ENCODE peak calls at places on chromosomes 12 and 14, in ten cellular contexts. K, D, L, S, Z, J, U, T, V and E are unnamed samples. For H3K27me3, the result is how much of the 10 kb centered on the place peaks cover.

GRCh38 chr14:64195194-64195593 is 99.0 kb downstream of the ESR2 start:
- DNase-seq in K (no peak), D (no peak), L (no peak), S (no peak), Z (no peak), J (no peak), U (no peak), T (no peak), V (no peak), E (no peak)

GRCh38 chr14:79598339-79598738 is 613.0 kb downstream of the DIO2 start:
- DNase-seq in K (no peak), D (no peak), L (no peak), S (no peak), Z (no peak), J (peak), U (no peak), T (no peak), V (no peak), E (no peak)

GRCh38 chr14:94046696-94047250 is 20.6 kb downstream of the OTUB2 start:
- DNase-seq in K (no peak), D (peak), L (no peak), S (no peak), Z (no peak), J (no peak), U (no peak), T (peak), V (no peak), E (peak)

GRCh38 chr12:89674326-89674942 is 34.2 kb downstream of the ATP2B1 start:
- DNase-seq in K (no peak), D (no peak), L (no peak), S (no peak), Z (no peak), J (no peak), U (no peak), T (no peak), V (no peak), E (no peak)

GRCh38 chr12:118606690-118607089 is 230.3 kb downstream of the SUDS3 start:
- DNase-seq in K (no peak), D (no peak), L (no peak), S (no peak), Z (no peak), J (no peak), U (no peak), T (no peak), V (no peak), E (no peak)

GRCh38 chr14:76112889-76113611 is 38.7 kb upstream of the GPATCH2L start:
- DNase-seq in K (no peak), D (peak), L (no peak), S (no peak), Z (no peak), J (no peak), U (no peak), T (no peak), V (no peak), E (no peak)

GRCh38 chr12:124745891-124746570 is 117.6 kb downstream of the SCARB1 start:
- DNase-seq in K (peak), D (peak), L (peak), S (peak), Z (no peak), J (peak), U (peak), T (peak), V (peak), E (peak)

GRCh38 chr12:49365542-49365941 is 1.7 kb upstream of the SPATS2 start:
- DNase-seq in K (no peak), D (peak), L (no peak), S (no peak), Z (no peak), J (peak), U (no peak), T (no peak), V (no peak), E (no peak)

GRCh38 chr14:24323341-24323740 is 11.5 kb downstream of the ADCY4 start:
- DNase-seq in K (no peak), D (no peak), L (no peak), S (no peak), Z (no peak), J (no peak), U (no peak), T (no peak), V (no peak), E (no peak)

GRCh38 chr12:59934486-59934885 is 338.7 kb downstream of the SLC16A7 start:
- DNase-seq in K (no peak), D (no peak), L (no peak), S (no peak), Z (no peak), J (no peak), U (no peak), T (no peak), V (no peak), E (no peak)
- H3K27me3 ChIP-seq in K (under half), D (under half), L (under half), S (under half), Z (under half), J (under half), U (under half), T (under half), V (under half), E (under half)

DNA sequence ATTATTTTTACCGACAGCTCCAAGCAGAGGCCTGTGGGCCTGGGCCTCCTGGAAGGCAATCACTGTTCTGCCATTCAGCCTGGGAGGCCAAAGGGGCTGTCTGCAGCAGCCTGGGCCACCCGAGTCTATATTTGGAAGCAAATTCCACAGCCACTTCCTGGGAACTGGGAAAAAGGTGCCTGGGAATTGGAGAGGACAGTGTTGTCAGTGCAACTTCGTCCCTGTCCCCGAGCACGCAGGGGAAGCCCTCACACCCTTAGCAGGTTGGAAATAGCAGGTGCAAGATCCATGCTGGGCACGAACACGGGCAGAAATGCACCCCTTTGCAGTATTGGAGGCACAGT is 9.6 kb upstream of the TBX5 start:
- DNase-seq in K (no peak), D (no peak), L (no peak), S (peak), Z (no peak), J (no peak), U (no peak), T (no peak), V (no peak), E (no peak)
- H3K27me3 ChIP-seq in K (under half), D (half or more), L (under half), S (under half), Z (under half), J (half or more), U (under half), T (under half), V (half or more), E (half or more)

GRCh38 chr12:53971129-53971528 is 1.8 kb upstream of the HOXC11 start:
- DNase-seq in K (no peak), D (no peak), L (no peak), S (no peak), Z (no peak), J (no peak), U (no peak), T (no peak), V (no peak), E (no peak)
- H3K27me3 ChIP-seq in K (under half), D (half or more), L (under half), S (under half), Z (half or more), J (half or more), U (under half), T (under half), V (half or more), E (half or more)

DNA sequence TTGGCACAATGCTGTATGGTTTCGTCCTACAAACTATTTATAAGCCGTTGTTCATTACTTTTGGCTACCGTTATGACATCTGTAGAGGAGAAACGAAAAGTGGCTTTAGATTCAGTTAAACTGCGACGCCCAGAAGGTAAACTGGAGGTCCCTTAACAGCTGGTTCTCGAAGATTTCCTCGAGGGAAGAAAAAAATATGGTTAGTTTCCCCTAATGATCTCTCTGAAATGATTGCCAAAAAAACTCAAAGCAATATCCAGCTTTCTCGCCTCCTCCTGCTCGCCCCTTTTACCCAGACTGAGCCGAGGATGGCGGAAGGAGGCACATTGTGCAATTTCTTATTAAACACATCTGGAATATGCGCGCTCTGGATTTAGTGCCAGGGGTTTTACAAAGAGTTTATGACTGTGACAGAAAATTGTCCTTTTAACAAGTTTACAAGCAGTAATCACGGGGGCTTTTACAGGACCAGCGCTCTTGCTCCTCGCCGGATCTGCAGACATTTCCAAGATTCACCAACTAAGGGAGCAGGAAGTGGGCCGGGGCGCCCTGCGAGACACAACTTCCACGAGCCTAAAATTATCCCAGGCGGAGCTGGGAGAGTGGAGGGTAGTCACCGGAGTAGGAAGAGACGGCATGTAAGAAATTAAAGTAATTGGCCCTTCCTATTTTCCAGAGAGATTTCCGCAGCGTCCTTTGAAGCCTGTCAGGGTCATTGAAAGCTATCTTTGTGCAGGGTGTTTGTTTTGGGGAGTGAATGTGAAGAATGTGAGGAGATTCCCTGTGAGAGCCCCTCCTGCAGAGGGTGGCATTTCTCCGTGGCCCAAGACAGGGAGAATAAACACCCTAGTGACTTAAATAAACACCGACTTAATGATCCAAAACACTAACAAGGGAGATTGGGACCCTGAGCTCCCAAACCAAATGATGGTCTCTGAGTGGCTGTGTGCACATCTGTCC is 5.6 kb downstream of the SIX1 start:
- DNase-seq in K (no peak), D (peak), L (no peak), S (no peak), Z (no peak), J (no peak), U (no peak), T (peak), V (no peak), E (no peak)
- H3K27me3 ChIP-seq in K (under half), D (half or more), L (under half), S (under half), Z (half or more), J (half or more), U (under half), T (under half), V (half or more), E (half or more)

GRCh38 chr12:114399664-114400211 is 6.2 kb downstream of the TBX5 start:
- DNase-seq in K (no peak), D (peak), L (peak), S (no peak), Z (no peak), J (no peak), U (no peak), T (no peak), V (no peak), E (no peak)

GRCh38 chr12:114403044-114403689 is 2.8 kb downstream of the TBX5 start:
- DNase-seq in K (no peak), D (peak), L (no peak), S (peak), Z (no peak), J (no peak), U (no peak), T (no peak), V (no peak), E (no peak)

GRCh38 chr12:114400395-114400794 is 5.5 kb downstream of the TBX5 start:
- DNase-seq in K (no peak), D (peak), L (no peak), S (peak), Z (no peak), J (no peak), U (no peak), T (no peak), V (no peak), E (no peak)

GRCh38 chr12:114401346-114402320 is 4.3 kb downstream of the TBX5 start:
- DNase-seq in K (no peak), D (peak), L (no peak), S (no peak), Z (no peak), J (no peak), U (no peak), T (no peak), V (no peak), E (no peak)

DNA sequence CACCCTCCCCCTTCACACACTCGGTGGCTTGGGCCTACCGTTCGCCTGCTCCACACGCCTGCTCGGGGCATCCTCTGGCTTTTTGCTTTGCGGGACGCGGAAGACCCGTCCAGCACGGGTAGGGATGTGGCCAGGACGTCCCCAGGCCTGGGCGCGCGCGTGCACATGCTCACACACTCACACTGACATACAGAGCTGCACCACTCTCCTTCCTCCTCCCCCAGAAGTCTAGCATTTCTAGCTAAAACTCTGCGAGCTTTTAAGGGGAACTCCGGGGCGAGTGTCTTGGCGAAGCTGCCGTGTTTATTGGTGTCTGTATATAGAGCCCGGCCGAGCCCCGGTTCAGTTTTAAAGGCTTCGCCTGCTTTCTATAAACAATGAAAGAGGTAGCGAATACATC is 5.0 kb downstream of the TBX5 start:
- DNase-seq in K (no peak), D (peak), L (no peak), S (peak), Z (no peak), J (no peak), U (no peak), T (no peak), V (no peak), E (no peak)
- H3K27me3 ChIP-seq in K (under half), D (half or more), L (under half), S (under half), Z (under half), J (half or more), U (under half), T (half or more), V (half or more), E (half or more)

GRCh38 chr12:129136694-129137325 is 283.5 kb downstream of the GLT1D1 start:
- DNase-seq in K (no peak), D (peak), L (no peak), S (no peak), Z (no peak), J (no peak), U (no peak), T (no peak), V (no peak), E (no peak)

DNA sequence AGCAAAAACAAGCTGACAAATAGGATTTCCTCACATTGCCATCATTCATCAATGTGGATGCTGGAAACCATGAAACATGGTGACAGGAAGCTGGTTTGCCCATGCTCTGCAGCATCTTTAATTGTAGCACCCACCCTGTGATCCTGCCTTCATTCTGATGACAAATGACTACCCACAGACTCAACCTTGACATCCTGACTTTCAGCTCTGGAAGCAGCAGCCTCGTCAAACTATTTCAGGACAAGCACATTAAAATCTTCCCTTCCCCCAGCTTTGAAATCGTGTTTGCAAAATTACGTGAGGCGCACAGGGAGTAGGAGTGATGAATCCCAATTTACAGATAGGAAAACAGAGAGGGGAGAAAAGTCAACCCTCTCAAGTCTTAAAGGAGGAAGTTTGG is 285.5 kb downstream of the GLT1D1 start:
- DNase-seq in K (no peak), D (peak), L (no peak), S (no peak), Z (no peak), J (no peak), U (no peak), T (no peak), V (no peak), E (no peak)
- H3K27me3 ChIP-seq in K (under half), D (under half), L (under half), S (under half), Z (under half), J (under half), U (under half), T (under half), V (under half), E (under half)

GRCh38 chr12:4271433-4272013 is 2.0 kb upstream of the CCND2 start:
- DNase-seq in K (no peak), D (peak), L (no peak), S (no peak), Z (no peak), J (no peak), U (peak), T (no peak), V (no peak), E (no peak)
- H3K27me3 ChIP-seq in K (under half), D (half or more), L (half or more), S (under half), Z (under half), J (under half), U (under half), T (under half), V (half or more), E (under half)

GRCh38 chr14:69249603-69250002 is 10.4 kb upstream of the GALNT16 start:
- DNase-seq in K (no peak), D (no peak), L (no peak), S (no peak), Z (no peak), J (no peak), U (no peak), T (no peak), V (no peak), E (no peak)

GRCh38 chr14:69247691-69248440 is 12.1 kb upstream of the GALNT16 start:
- DNase-seq in K (no peak), D (no peak), L (no peak), S (peak), Z (no peak), J (no peak), U (no peak), T (no peak), V (no peak), E (peak)

DNA sequence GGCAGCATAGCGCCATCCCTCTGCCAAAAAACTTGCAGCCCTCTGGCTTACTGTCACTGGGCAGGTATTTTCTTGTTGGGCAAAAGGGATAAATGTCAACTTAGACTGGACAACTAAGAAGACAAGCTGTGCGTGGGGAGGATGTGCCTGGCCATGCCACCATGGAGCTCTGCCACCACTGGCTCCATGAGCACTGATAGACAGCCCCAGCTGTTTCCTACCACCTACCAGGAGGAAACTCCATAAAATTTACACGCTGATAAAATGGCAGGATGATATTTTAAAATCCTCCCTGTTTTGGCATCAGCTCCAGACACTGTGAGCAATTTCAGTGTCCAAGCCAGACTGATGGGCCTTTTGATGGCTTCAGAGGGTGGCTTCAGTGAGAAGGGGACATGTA is 7.1 kb upstream of the GALNT16 start:
- DNase-seq in K (no peak), D (no peak), L (no peak), S (no peak), Z (no peak), J (no peak), U (no peak), T (no peak), V (no peak), E (no peak)
- H3K27me3 ChIP-seq in K (under half), D (under half), L (under half), S (under half), Z (under half), J (under half), U (under half), T (under half), V (under half), E (under half)

GRCh38 chr14:96038558-96038919 is 623 bp upstream of the C14orf132 start:
- DNase-seq in K (no peak), D (peak), L (peak), S (no peak), Z (no peak), J (no peak), U (peak), T (no peak), V (no peak), E (no peak)
- H3K27me3 ChIP-seq in K (under half), D (under half), L (under half), S (under half), Z (under half), J (under half), U (under half), T (under half), V (half or more), E (under half)

GRCh38 chr14:61877768-61878167 is 115.5 kb downstream of the SNAPC1 start:
- DNase-seq in K (no peak), D (no peak), L (no peak), S (no peak), Z (no peak), J (no peak), U (no peak), T (no peak), V (no peak), E (no peak)
- H3K27me3 ChIP-seq in K (under half), D (under half), L (under half), S (under half), Z (under half), J (under half), U (under half), T (under half), V (under half), E (under half)